ENCODE peak calls at places on chromosome 1, in six cellular contexts. P is GM04503; Z is CD4-positive, alpha-beta memory T cell; K is mesothelial cell of epicardium; E is ELF-1; C is GM18507. N is an unnamed sample.

GRCh38 chr1:170321113-170321512 is 175.4 kb downstream of the NTMT2 start:
- DNase-seq in P (no peak), Z (no peak), K (no peak), E (no peak), C (no peak), N (no peak)

GRCh38 chr1:31568895-31569655 is 7.2 kb upstream of the TINAGL1 start:
- DNase-seq in P (no peak), Z (no peak), K (no peak), E (no peak), C (no peak), N (no peak)

GRCh38 chr1:186578325-186579016 is 101.8 kb downstream of the PTGS2 start:
- DNase-seq in P (no peak), Z (no peak), K (no peak), E (no peak), C (no peak), N (peak)

GRCh38 chr1:205805082-205805711 is 7.8 kb downstream of the SLC41A1 start:
- DNase-seq in P (no peak), Z (peak), K (no peak), E (no peak), C (no peak), N (no peak)

GRCh38 chr1:923131-923990 is at the start of gene SAMD11:
- DNase-seq in P (no peak), Z (peak), K (peak), E (peak), C (no peak), N (peak)

GRCh38 chr1:24250224-24250623 is 63.1 kb upstream of the IFNLR1 start:
- DNase-seq in P (no peak), Z (no peak), K (no peak), E (no peak), C (no peak), N (no peak)

GRCh38 chr1:215287362-215287761 is 204.8 kb downstream of the KCNK2 start:
- DNase-seq in P (no peak), Z (no peak), K (no peak), E (no peak), C (no peak), N (no peak)

GRCh38 chr1:225691377-225691776 is 38.5 kb upstream of the ENAH start:
- DNase-seq in P (peak), Z (no peak), K (no peak), E (peak), C (no peak), N (no peak)

GRCh38 chr1:17874231-17874630 is 119.1 kb downstream of the ACTL8 start:
- DNase-seq in P (peak), Z (no peak), K (no peak), E (no peak), C (no peak), N (no peak)

GRCh38 chr1:181778630-181779285 is 282.8 kb downstream of the ZNF648 start:
- DNase-seq in P (no peak), Z (no peak), K (no peak), E (peak), C (no peak), N (no peak)

GRCh38 chr1:85585845-85586244 is 5.3 kb downstream of the CCN1 start:
- DNase-seq in P (peak), Z (no peak), K (no peak), E (no peak), C (no peak), N (no peak)

GRCh38 chr1:113861641-113862040 is 9.9 kb downstream of the PTPN22 start:
- DNase-seq in P (no peak), Z (no peak), K (no peak), E (no peak), C (no peak), N (no peak)

GRCh38 chr1:62391369-62391971 is 45.4 kb upstream of the USP1 start:
- DNase-seq in P (no peak), Z (no peak), K (no peak), E (peak), C (no peak), N (peak)

GRCh38 chr1:110916669-110917306 is 43.8 kb downstream of the CD53 start:
- DNase-seq in P (peak), Z (peak), K (no peak), E (no peak), C (no peak), N (peak)

GRCh38 chr1:3393987-3394920 is 60.2 kb upstream of the ARHGEF16 start:
- DNase-seq in P (no peak), Z (no peak), K (no peak), E (no peak), C (no peak), N (no peak)

GRCh38 chr1:196049407-196049806 is 558.8 kb downstream of the KCNT2 start:
- DNase-seq in P (no peak), Z (no peak), K (no peak), E (no peak), C (no peak), N (no peak)

GRCh38 chr1:11563560-11564069 is 84.7 kb downstream of the DISP3 start:
- DNase-seq in P (no peak), Z (no peak), K (peak), E (peak), C (peak), N (no peak)

GRCh38 chr1:62386351-62387121 is 50.3 kb upstream of the USP1 start:
- DNase-seq in P (no peak), Z (no peak), K (no peak), E (no peak), C (no peak), N (no peak)

GRCh38 chr1:10852486-10852885 is 56.0 kb upstream of the CASZ1 start:
- DNase-seq in P (no peak), Z (no peak), K (no peak), E (no peak), C (no peak), N (no peak)

GRCh38 chr1:72119491-72119890 is 162.8 kb downstream of the NEGR1 start:
- DNase-seq in P (no peak), Z (no peak), K (no peak), E (no peak), C (no peak), N (no peak)

GRCh38 chr1:236149003-236149595 is 6.8 kb downstream of the GPR137B start:
- DNase-seq in P (no peak), Z (no peak), K (no peak), E (no peak), C (no peak), N (no peak)

GRCh38 chr1:7209340-7209739 is 424.1 kb downstream of the CAMTA1 start:
- DNase-seq in P (no peak), Z (no peak), K (no peak), E (no peak), C (no peak), N (no peak)

GRCh38 chr1:42335809-42336518 is 929 bp upstream of the FOXJ3 start:
- DNase-seq in P (peak), Z (no peak), K (no peak), E (no peak), C (no peak), N (no peak)

GRCh38 chr1:198064181-198064580 is 92.6 kb upstream of the NEK7 start:
- DNase-seq in P (no peak), Z (no peak), K (no peak), E (no peak), C (no peak), N (no peak)

GRCh38 chr1:219276029-219276738 is 102.5 kb downstream of the LYPLAL1 start:
- DNase-seq in P (no peak), Z (no peak), K (no peak), E (no peak), C (no peak), N (no peak)

GRCh38 chr1:18079941-18080340 is 27.7 kb upstream of the IGSF21 start:
- DNase-seq in P (no peak), Z (no peak), K (no peak), E (no peak), C (no peak), N (no peak)

GRCh38 chr1:167148388-167148787 is 54.5 kb downstream of the STYXL2 start:
- DNase-seq in P (no peak), Z (no peak), K (no peak), E (no peak), C (no peak), N (no peak)

GRCh38 chr1:240100351-240100750 is 8.7 kb downstream of the FMN2 start:
- DNase-seq in P (peak), Z (no peak), K (no peak), E (no peak), C (no peak), N (no peak)

GRCh38 chr1:150619576-150620509 is 9.6 kb downstream of the ENSA start:
- DNase-seq in P (peak), Z (peak), K (no peak), E (no peak), C (no peak), N (no peak)

GRCh38 chr1:199273837-199274379 is 635.1 kb downstream of the PTPRC start:
- DNase-seq in P (no peak), Z (no peak), K (no peak), E (no peak), C (no peak), N (no peak)

GRCh38 chr1:241990040-241990439 is 8.9 kb downstream of the MAP1LC3C start:
- DNase-seq in P (peak), Z (no peak), K (no peak), E (peak), C (no peak), N (no peak)

GRCh38 chr1:16032388-16033100 is 10.7 kb downstream of the CLCNKA start:
- DNase-seq in P (no peak), Z (peak), K (peak), E (peak), C (peak), N (peak)

GRCh38 chr1:46942086-46942485 is 810 bp upstream of the CYP4A11 start:
- DNase-seq in P (no peak), Z (no peak), K (no peak), E (no peak), C (no peak), N (no peak)

GRCh38 chr1:231497629-231498152 is 30.8 kb upstream of the TSNAX start:
- DNase-seq in P (no peak), Z (no peak), K (no peak), E (no peak), C (no peak), N (no peak)

GRCh38 chr1:3688356-3688755 is 36.0 kb downstream of the TP73 start:
- DNase-seq in P (no peak), Z (no peak), K (no peak), E (peak), C (no peak), N (no peak)

GRCh38 chr1:193221641-193222040 is 35.2 kb upstream of the B3GALT2 start:
- DNase-seq in P (no peak), Z (no peak), K (no peak), E (no peak), C (no peak), N (no peak)

GRCh38 chr1:223837206-223837605 is 8.5 kb downstream of the TP53BP2 start:
- DNase-seq in P (no peak), Z (no peak), K (no peak), E (no peak), C (no peak), N (no peak)

N was measured in immature natural killer cell.